ENCODE peak calls at places on chromosomes 1 and 21, in ten cellular contexts. G, I, F, Q, T, Z, M, D, R and A are unnamed samples.

GRCh38 chr21:18373631-18374030 is 30.0 kb downstream of the TMPRSS15 start:
- DNase-seq in G (no peak), I (no peak), F (no peak), Q (no peak), T (no peak), Z (no peak), M (no peak), D (no peak), R (no peak), A (no peak)

GRCh38 chr1:78045850-78046778 is at the start of gene GIPC2:
- DNase-seq in G (peak), I (peak), F (peak), Q (no peak), T (peak), Z (peak), M (peak), D (peak), R (peak), A (no peak)

GRCh38 chr1:89465201-89465600 is 59.4 kb upstream of the LRRC8B start:
- DNase-seq in G (no peak), I (no peak), F (no peak), Q (no peak), T (no peak), Z (no peak), M (no peak), D (no peak), R (no peak), A (no peak)

GRCh38 chr1:47161298-47162040 is 24.2 kb downstream of the CYP4A22 start:
- DNase-seq in G (no peak), I (no peak), F (no peak), Q (no peak), T (no peak), Z (no peak), M (no peak), D (no peak), R (no peak), A (no peak)

GRCh38 chr21:33458861-33459260 is 20.9 kb downstream of the TMEM50B start:
- DNase-seq in G (no peak), I (no peak), F (no peak), Q (no peak), T (no peak), Z (no peak), M (no peak), D (no peak), R (peak), A (no peak)

GRCh38 chr1:4422496-4423289 is 231.7 kb upstream of the AJAP1 start:
- DNase-seq in G (no peak), I (no peak), F (no peak), Q (no peak), T (no peak), Z (no peak), M (peak), D (no peak), R (no peak), A (no peak)

GRCh38 chr1:235468970-235469369 is 35.3 kb downstream of the B3GALNT2 start:
- DNase-seq in G (no peak), I (no peak), F (peak), Q (no peak), T (no peak), Z (no peak), M (no peak), D (no peak), R (peak), A (no peak)

GRCh38 chr21:36551731-36552457 is 72.0 kb upstream of the CLDN14 start:
- DNase-seq in G (no peak), I (no peak), F (no peak), Q (no peak), T (no peak), Z (no peak), M (no peak), D (no peak), R (peak), A (no peak)

GRCh38 chr1:12480748-12481362 is 137.2 kb downstream of the DHRS3 start:
- DNase-seq in G (no peak), I (no peak), F (no peak), Q (no peak), T (no peak), Z (no peak), M (no peak), D (no peak), R (peak), A (no peak)

GRCh38 chr1:24117722-24118409 is 5.9 kb upstream of the MYOM3 start:
- DNase-seq in G (no peak), I (no peak), F (peak), Q (no peak), T (peak), Z (no peak), M (no peak), D (peak), R (peak), A (no peak)

GRCh38 chr1:235108185-235108593 is 20.4 kb downstream of the TOMM20 start:
- DNase-seq in G (no peak), I (no peak), F (no peak), Q (no peak), T (no peak), Z (no peak), M (no peak), D (no peak), R (no peak), A (no peak)

GRCh38 chr1:202038688-202039346 is 28.4 kb downstream of the ELF3 start:
- DNase-seq in G (no peak), I (no peak), F (no peak), Q (no peak), T (no peak), Z (no peak), M (no peak), D (no peak), R (no peak), A (no peak)

GRCh38 chr1:91894036-91894761 is 8.2 kb upstream of the TGFBR3 start:
- DNase-seq in G (no peak), I (no peak), F (no peak), Q (no peak), T (no peak), Z (no peak), M (no peak), D (no peak), R (peak), A (no peak)

GRCh38 chr1:66752000-66752592 is at the start of gene DYNLT5:
- DNase-seq in G (peak), I (peak), F (no peak), Q (peak), T (peak), Z (peak), M (no peak), D (peak), R (peak), A (peak)
- TF ChIP-seq CTCF in G (peak), I (peak), F (no peak), Q (no peak), T (peak), Z (peak), M (no peak), D (no peak), R (peak), A (no peak)

DNA sequence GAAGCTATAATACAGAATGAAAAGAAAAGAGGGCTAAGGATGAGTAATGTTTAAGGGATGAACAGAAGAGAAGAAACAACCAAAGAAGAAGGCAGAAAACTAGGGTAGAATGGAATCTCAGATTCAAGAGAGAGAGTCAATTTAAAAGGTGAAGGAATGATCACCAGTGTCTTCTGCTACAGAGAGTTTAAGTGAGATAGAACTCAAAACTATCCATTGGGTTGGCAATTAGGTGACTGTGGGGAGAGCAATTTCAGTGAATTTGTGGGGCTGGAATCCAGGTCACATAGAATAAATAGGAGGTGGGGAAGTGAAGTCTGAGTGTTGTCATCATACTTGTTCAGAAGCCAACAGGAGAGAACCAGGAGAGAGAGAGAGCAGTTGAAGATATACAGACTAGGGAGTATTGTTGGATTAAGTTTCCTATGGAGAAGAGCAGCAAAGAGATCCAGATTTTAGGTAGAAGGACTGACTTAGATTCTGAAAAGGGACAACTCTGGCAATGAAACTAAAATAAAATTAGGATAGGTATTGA is 19.9 kb downstream of the MACF1 start:
- DNase-seq in G (no peak), I (no peak), F (no peak), Q (no peak), T (no peak), Z (no peak), M (no peak), D (no peak), R (peak), A (no peak)
- H3K4me3 ChIP-seq in G (no peak), I (no peak), F (no peak), Q (no peak), T (no peak), Z (no peak), M (no peak), D (no peak), R (no peak), A (no peak)

DNA sequence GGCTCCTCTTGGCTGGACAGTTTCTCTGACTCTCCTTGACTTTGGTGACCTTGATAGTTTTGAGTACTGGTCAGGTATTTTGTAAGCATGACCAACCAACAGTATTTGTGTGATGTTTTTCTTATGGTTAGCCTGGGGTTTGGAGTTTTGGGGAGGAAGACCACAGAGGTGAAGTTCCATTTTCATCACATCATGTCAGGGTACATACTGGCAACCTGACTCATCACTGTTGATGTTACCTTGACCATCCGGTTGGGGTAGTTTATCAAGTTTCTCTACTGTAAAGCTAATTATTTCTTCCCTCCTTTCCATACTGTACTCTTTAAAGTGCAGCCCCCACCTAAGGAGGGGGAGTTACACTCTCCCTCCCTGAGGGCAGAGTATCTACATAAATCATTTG is 13.4 kb downstream of the OSCP1 start:
- DNase-seq in G (no peak), I (no peak), F (peak), Q (no peak), T (no peak), Z (no peak), M (no peak), D (no peak), R (peak), A (no peak)
- H3K27ac ChIP-seq in G (no peak), I (no peak), F (no peak), Q (no peak), T (no peak), Z (no peak), M (no peak), D (no peak), R (no peak), A (no peak)

DNA sequence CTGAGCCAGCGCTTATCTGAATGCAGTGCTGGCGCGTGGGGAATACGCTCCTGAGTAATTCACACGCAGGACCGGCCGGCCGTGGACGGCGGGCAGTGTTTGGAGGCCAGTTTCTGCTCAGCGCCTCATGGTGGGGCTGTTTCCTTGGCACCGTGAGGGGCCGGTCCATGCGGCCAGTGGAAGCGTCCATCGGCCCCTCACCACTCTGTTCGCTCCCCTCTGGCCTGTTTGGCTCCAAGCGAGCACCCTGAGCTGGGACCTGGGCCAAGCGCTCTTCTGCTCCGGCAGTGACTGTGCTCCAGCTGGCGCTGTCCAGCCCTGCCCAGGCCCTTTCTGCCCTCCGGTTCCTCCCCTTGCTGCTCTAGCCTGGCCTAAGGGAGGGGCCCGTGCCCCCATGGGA is 16.3 kb upstream of the PLCH2 start:
- DNase-seq in G (peak), I (peak), F (no peak), Q (no peak), T (no peak), Z (peak), M (peak), D (no peak), R (peak), A (no peak)
- TF ChIP-seq CTCF in G (peak), I (peak), F (peak), Q (no peak), T (peak), Z (peak), M (peak), D (no peak), R (peak), A (no peak)

DNA sequence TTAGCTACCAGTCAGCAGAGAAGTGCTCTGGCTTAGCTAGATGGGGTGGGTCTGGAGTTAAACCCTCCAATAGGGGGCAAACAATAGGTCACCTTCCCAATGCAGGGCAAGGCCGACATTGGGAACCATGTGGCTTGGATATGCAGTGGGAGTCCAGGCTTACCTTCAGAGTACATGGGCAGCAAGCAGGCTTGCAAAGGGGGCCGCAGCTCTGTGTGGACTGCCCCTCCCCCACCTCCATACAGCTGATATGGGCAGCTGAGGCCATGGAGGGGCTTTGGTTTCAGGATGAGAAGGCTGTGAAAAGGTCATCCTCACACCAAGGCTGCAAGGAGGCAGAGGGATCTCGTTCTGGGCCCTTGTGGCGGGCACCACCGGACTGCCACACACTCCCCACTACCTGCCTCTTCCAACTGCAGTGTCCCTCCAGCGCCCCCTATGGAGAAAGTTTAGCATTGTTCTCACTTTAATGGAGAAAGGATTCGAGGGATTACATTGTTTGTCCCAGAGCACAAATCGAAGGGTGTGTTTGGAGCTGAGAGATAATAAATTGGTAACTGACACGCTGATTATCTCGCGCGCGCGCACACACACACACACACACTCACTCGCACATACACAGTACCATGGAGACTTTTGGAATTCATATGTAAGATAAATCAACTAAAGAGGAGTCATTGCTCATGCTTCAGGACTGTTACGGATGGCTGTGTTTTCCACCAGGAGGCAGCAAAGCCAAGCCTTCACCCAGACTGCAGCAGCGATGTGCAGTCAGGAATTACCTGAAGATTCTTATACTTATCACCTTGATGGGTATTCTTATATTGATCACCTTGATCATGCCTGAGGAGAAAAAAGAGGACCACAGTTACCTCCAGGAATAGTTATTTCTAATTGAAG is 7.0 kb upstream of the SMCP start:
- DNase-seq in G (peak), I (no peak), F (peak), Q (no peak), T (no peak), Z (no peak), M (no peak), D (no peak), R (peak), A (no peak)
- H3K4me3 ChIP-seq in G (no peak), I (no peak), F (no peak), Q (no peak), T (no peak), Z (no peak), M (peak), D (no peak), R (no peak), A (no peak)

GRCh38 chr1:35885961-35886558 is 3.1 kb downstream of the AGO1 start:
- DNase-seq in G (peak), I (no peak), F (no peak), Q (no peak), T (no peak), Z (no peak), M (peak), D (no peak), R (no peak), A (no peak)
- H3K27ac ChIP-seq in G (peak), I (no peak), F (no peak), Q (no peak), T (no peak), Z (no peak), M (peak), D (peak), R (no peak), A (no peak)

GRCh38 chr1:36320291-36320758 is 3.1 kb downstream of the EVA1B start:
- DNase-seq in G (no peak), I (no peak), F (no peak), Q (no peak), T (no peak), Z (no peak), M (no peak), D (no peak), R (no peak), A (no peak)
- TF ChIP-seq CTCF in G (no peak), I (no peak), F (no peak), Q (no peak), T (no peak), Z (no peak), M (no peak), D (no peak), R (no peak), A (no peak)